ENCODE peak calls at places on chromosomes 11 and 22, in ten cellular contexts. One of them, this sample, is unnamed.

GRCh38 chr22:49983148-49984042 is 22.8 kb downstream of the PIM3 start:
- DNase-seq in MCF 10A: no peak
- DNase-seq in activated T-helper 1 cell treated with anti-CD3 and anti-CD28 coated beads, Interleukin-12 subunit alpha, Interleukin-12 subunit beta, Interleukin-2, Interleukin-4 antibody, amounts not matched to agents 30 ng/mL and 10 ng/mL and 1 ng/mL, durations not matched to agents 14 hours and 24 hours and 36 hours: no peak
- DNase-seq in CD4-positive, alpha-beta T cell: no peak
- DNase-seq in GM12891: no peak
- DNase-seq in NCI-H1092: no peak
- DNase-seq in activated T-cell treated with anti-CD3 and anti-CD28 coated beads, Interleukin-2, amount 50 U/mL, for 48 hours: peak; percentile 42
- DNase-seq in brain microvascular endothelial cell: no peak
- DNase-seq in stimulated activated effector memory CD8-positive, alpha-beta T cell treated with anti-CD3 and anti-CD28 coated beads, Interleukin-12 subunit alpha, Interleukin-12 subunit beta, amount 100 ng/mL, for 72 hours: peak; percentile 5
- DNase-seq in neural crest cell: no peak
- DNase-seq in this sample: no peak

GRCh38 chr11:15875934-15876333 is 480.4 kb downstream of the SOX6 start:
- DNase-seq in GM12891: no peak
- DNase-seq in CD4-positive, alpha-beta T cell: no peak
- DNase-seq in MCF 10A: no peak
- DNase-seq in neural crest cell: no peak
- DNase-seq in brain microvascular endothelial cell: no peak
- DNase-seq in NCI-H1092: no peak
- DNase-seq in activated T-cell treated with anti-CD3 and anti-CD28 coated beads, Interleukin-2, amount 50 U/mL, for 48 hours: no peak
- DNase-seq in activated T-helper 1 cell treated with anti-CD3 and anti-CD28 coated beads, Interleukin-12 subunit alpha, Interleukin-12 subunit beta, Interleukin-2, Interleukin-4 antibody, amounts not matched to agents 30 ng/mL and 10 ng/mL and 1 ng/mL, durations not matched to agents 14 hours and 24 hours and 36 hours: no peak
- DNase-seq in stimulated activated effector memory CD8-positive, alpha-beta T cell treated with anti-CD3 and anti-CD28 coated beads, Interleukin-12 subunit alpha, Interleukin-12 subunit beta, amount 100 ng/mL, for 72 hours: no peak
- DNase-seq in this sample: no peak

GRCh38 chr22:49404576-49405199 is 423.0 kb downstream of the BRD1 start:
- DNase-seq in stimulated activated effector memory CD8-positive, alpha-beta T cell treated with anti-CD3 and anti-CD28 coated beads, Interleukin-12 subunit alpha, Interleukin-12 subunit beta, amount 100 ng/mL, for 72 hours: no peak
- DNase-seq in activated T-cell treated with anti-CD3 and anti-CD28 coated beads, Interleukin-2, amount 50 U/mL, for 48 hours: no peak
- DNase-seq in NCI-H1092: no peak
- DNase-seq in GM12891: no peak
- DNase-seq in neural crest cell: no peak
- DNase-seq in CD4-positive, alpha-beta T cell: no peak
- DNase-seq in activated T-helper 1 cell treated with anti-CD3 and anti-CD28 coated beads, Interleukin-12 subunit alpha, Interleukin-12 subunit beta, Interleukin-2, Interleukin-4 antibody, amounts not matched to agents 30 ng/mL and 10 ng/mL and 1 ng/mL, durations not matched to agents 14 hours and 24 hours and 36 hours: no peak
- DNase-seq in MCF 10A: no peak
- DNase-seq in brain microvascular endothelial cell: no peak
- DNase-seq in this sample: no peak

GRCh38 chr22:23075050-23075449 is 4.7 kb downstream of the GNAZ start:
- DNase-seq in activated T-cell treated with anti-CD3 and anti-CD28 coated beads, Interleukin-2, amount 50 U/mL, for 48 hours: no peak
- DNase-seq in stimulated activated effector memory CD8-positive, alpha-beta T cell treated with anti-CD3 and anti-CD28 coated beads, Interleukin-12 subunit alpha, Interleukin-12 subunit beta, amount 100 ng/mL, for 72 hours: no peak
- DNase-seq in NCI-H1092: no peak
- DNase-seq in brain microvascular endothelial cell: no peak
- DNase-seq in GM12891: no peak
- DNase-seq in activated T-helper 1 cell treated with anti-CD3 and anti-CD28 coated beads, Interleukin-12 subunit alpha, Interleukin-12 subunit beta, Interleukin-2, Interleukin-4 antibody, amounts not matched to agents 30 ng/mL and 10 ng/mL and 1 ng/mL, durations not matched to agents 14 hours and 24 hours and 36 hours: no peak
- DNase-seq in CD4-positive, alpha-beta T cell: no peak
- DNase-seq in MCF 10A: no peak
- DNase-seq in neural crest cell: no peak
- DNase-seq in this sample: no peak

GRCh38 chr11:31640611-31641010 is 131.0 kb downstream of the ELP4 start:
- DNase-seq in activated T-helper 1 cell treated with anti-CD3 and anti-CD28 coated beads, Interleukin-12 subunit alpha, Interleukin-12 subunit beta, Interleukin-2, Interleukin-4 antibody, amounts not matched to agents 30 ng/mL and 10 ng/mL and 1 ng/mL, durations not matched to agents 14 hours and 24 hours and 36 hours: no peak
- DNase-seq in CD4-positive, alpha-beta T cell: no peak
- DNase-seq in NCI-H1092: no peak
- DNase-seq in activated T-cell treated with anti-CD3 and anti-CD28 coated beads, Interleukin-2, amount 50 U/mL, for 48 hours: no peak
- DNase-seq in neural crest cell: no peak
- DNase-seq in MCF 10A: no peak
- DNase-seq in GM12891: no peak
- DNase-seq in brain microvascular endothelial cell: no peak
- DNase-seq in stimulated activated effector memory CD8-positive, alpha-beta T cell treated with anti-CD3 and anti-CD28 coated beads, Interleukin-12 subunit alpha, Interleukin-12 subunit beta, amount 100 ng/mL, for 72 hours: no peak
- DNase-seq in this sample: no peak

GRCh38 chr22:47634342-47634741 is 871.9 kb downstream of the TBC1D22A start:
- DNase-seq in stimulated activated effector memory CD8-positive, alpha-beta T cell treated with anti-CD3 and anti-CD28 coated beads, Interleukin-12 subunit alpha, Interleukin-12 subunit beta, amount 100 ng/mL, for 72 hours: no peak
- DNase-seq in CD4-positive, alpha-beta T cell: no peak
- DNase-seq in GM12891: no peak
- DNase-seq in activated T-cell treated with anti-CD3 and anti-CD28 coated beads, Interleukin-2, amount 50 U/mL, for 48 hours: no peak
- DNase-seq in MCF 10A: no peak
- DNase-seq in neural crest cell: no peak
- DNase-seq in NCI-H1092: no peak
- DNase-seq in activated T-helper 1 cell treated with anti-CD3 and anti-CD28 coated beads, Interleukin-12 subunit alpha, Interleukin-12 subunit beta, Interleukin-2, Interleukin-4 antibody, amounts not matched to agents 30 ng/mL and 10 ng/mL and 1 ng/mL, durations not matched to agents 14 hours and 24 hours and 36 hours: no peak
- DNase-seq in brain microvascular endothelial cell: no peak
- DNase-seq in this sample: no peak

GRCh38 chr11:109914809-109915653 is 178.2 kb upstream of the ZC3H12C start:
- DNase-seq in GM12891: no peak
- DNase-seq in NCI-H1092: no peak
- DNase-seq in MCF 10A: peak; percentile 75
- DNase-seq in stimulated activated effector memory CD8-positive, alpha-beta T cell treated with anti-CD3 and anti-CD28 coated beads, Interleukin-12 subunit alpha, Interleukin-12 subunit beta, amount 100 ng/mL, for 72 hours: no peak
- DNase-seq in activated T-helper 1 cell treated with anti-CD3 and anti-CD28 coated beads, Interleukin-12 subunit alpha, Interleukin-12 subunit beta, Interleukin-2, Interleukin-4 antibody, amounts not matched to agents 30 ng/mL and 10 ng/mL and 1 ng/mL, durations not matched to agents 14 hours and 24 hours and 36 hours: no peak
- DNase-seq in CD4-positive, alpha-beta T cell: no peak
- DNase-seq in activated T-cell treated with anti-CD3 and anti-CD28 coated beads, Interleukin-2, amount 50 U/mL, for 48 hours: no peak
- DNase-seq in neural crest cell: no peak
- DNase-seq in brain microvascular endothelial cell: peak; percentile 40
- DNase-seq in this sample: no peak

GRCh38 chr11:63907808-63908530 is 9.0 kb downstream of the RCOR2 start:
- DNase-seq in brain microvascular endothelial cell: no peak
- DNase-seq in NCI-H1092: no peak
- DNase-seq in CD4-positive, alpha-beta T cell: no peak
- DNase-seq in MCF 10A: no peak
- DNase-seq in stimulated activated effector memory CD8-positive, alpha-beta T cell treated with anti-CD3 and anti-CD28 coated beads, Interleukin-12 subunit alpha, Interleukin-12 subunit beta, amount 100 ng/mL, for 72 hours: no peak
- DNase-seq in neural crest cell: no peak
- DNase-seq in activated T-helper 1 cell treated with anti-CD3 and anti-CD28 coated beads, Interleukin-12 subunit alpha, Interleukin-12 subunit beta, Interleukin-2, Interleukin-4 antibody, amounts not matched to agents 30 ng/mL and 10 ng/mL and 1 ng/mL, durations not matched to agents 14 hours and 24 hours and 36 hours: no peak
- DNase-seq in activated T-cell treated with anti-CD3 and anti-CD28 coated beads, Interleukin-2, amount 50 U/mL, for 48 hours: no peak
- DNase-seq in GM12891: no peak
- DNase-seq in this sample: no peak

GRCh38 chr11:27429740-27430451 is 42.7 kb downstream of the LGR4 start:
- DNase-seq in NCI-H1092: no peak
- DNase-seq in activated T-cell treated with anti-CD3 and anti-CD28 coated beads, Interleukin-2, amount 50 U/mL, for 48 hours: no peak
- DNase-seq in neural crest cell: no peak
- DNase-seq in CD4-positive, alpha-beta T cell: no peak
- DNase-seq in brain microvascular endothelial cell: no peak
- DNase-seq in activated T-helper 1 cell treated with anti-CD3 and anti-CD28 coated beads, Interleukin-12 subunit alpha, Interleukin-12 subunit beta, Interleukin-2, Interleukin-4 antibody, amounts not matched to agents 30 ng/mL and 10 ng/mL and 1 ng/mL, durations not matched to agents 14 hours and 24 hours and 36 hours: no peak
- DNase-seq in MCF 10A: peak; percentile 21
- DNase-seq in stimulated activated effector memory CD8-positive, alpha-beta T cell treated with anti-CD3 and anti-CD28 coated beads, Interleukin-12 subunit alpha, Interleukin-12 subunit beta, amount 100 ng/mL, for 72 hours: no peak
- DNase-seq in GM12891: no peak
- DNase-seq in this sample: peak; percentile 84

GRCh38 chr11:65891180-65892136 is 985 bp downstream of the CCDC85B start:
- DNase-seq in stimulated activated effector memory CD8-positive, alpha-beta T cell treated with anti-CD3 and anti-CD28 coated beads, Interleukin-12 subunit alpha, Interleukin-12 subunit beta, amount 100 ng/mL, for 72 hours: no peak
- DNase-seq in brain microvascular endothelial cell: no peak
- DNase-seq in neural crest cell: no peak
- DNase-seq in activated T-helper 1 cell treated with anti-CD3 and anti-CD28 coated beads, Interleukin-12 subunit alpha, Interleukin-12 subunit beta, Interleukin-2, Interleukin-4 antibody, amounts not matched to agents 30 ng/mL and 10 ng/mL and 1 ng/mL, durations not matched to agents 14 hours and 24 hours and 36 hours: no peak
- DNase-seq in NCI-H1092: peak; percentile 64
- DNase-seq in MCF 10A: peak; percentile 41
- DNase-seq in GM12891: no peak
- DNase-seq in activated T-cell treated with anti-CD3 and anti-CD28 coated beads, Interleukin-2, amount 50 U/mL, for 48 hours: peak; percentile 70
- DNase-seq in CD4-positive, alpha-beta T cell: no peak
- DNase-seq in this sample: no peak

GRCh38 chr11:72236774-72237111 is 7.2 kb downstream of the PHOX2A start:
- DNase-seq in activated T-cell treated with anti-CD3 and anti-CD28 coated beads, Interleukin-2, amount 50 U/mL, for 48 hours: no peak
- DNase-seq in MCF 10A: no peak
- DNase-seq in brain microvascular endothelial cell: no peak
- DNase-seq in stimulated activated effector memory CD8-positive, alpha-beta T cell treated with anti-CD3 and anti-CD28 coated beads, Interleukin-12 subunit alpha, Interleukin-12 subunit beta, amount 100 ng/mL, for 72 hours: no peak
- DNase-seq in neural crest cell: no peak
- DNase-seq in GM12891: no peak
- DNase-seq in NCI-H1092: no peak
- DNase-seq in activated T-helper 1 cell treated with anti-CD3 and anti-CD28 coated beads, Interleukin-12 subunit alpha, Interleukin-12 subunit beta, Interleukin-2, Interleukin-4 antibody, amounts not matched to agents 30 ng/mL and 10 ng/mL and 1 ng/mL, durations not matched to agents 14 hours and 24 hours and 36 hours: no peak
- DNase-seq in CD4-positive, alpha-beta T cell: no peak
- DNase-seq in this sample: no peak

This sample was measured in NCI-H1105 treated with DMSO at 0.1 percent for 48 hours.